ENCODE peak calls at places on chromosomes 13 and 19, in four cellular contexts. O is AG10803, S is bronchial epithelial cell, J is lower leg skin. A is an unnamed sample.
A peak's percentile ranks its signal among the peaks of the same experiment; 100 is the strongest.

GRCh38 chr13:51955281-51955771 is 55.9 kb downstream of the ATP7B start:
- DNase-seq in O (no peak), S (peak; percentile 53), J (no peak), A (no peak)

GRCh38 chr13:98678741-98679140 is 73.7 kb downstream of the SLC15A1 start:
- DNase-seq in O (no peak), S (no peak), J (no peak), A (no peak)

GRCh38 chr13:77390391-77390790 is 63.5 kb upstream of the MYCBP2 start:
- DNase-seq in O (peak; percentile 80), S (no peak), J (no peak), A (no peak)

GRCh38 chr13:94318418-94318817 is 161.1 kb downstream of the DCT start:
- DNase-seq in O (peak; percentile 48), S (no peak), J (no peak), A (no peak)

GRCh38 chr13:98822238-98822606 is 69.8 kb upstream of the SLC15A1 start:
- DNase-seq in O (peak; percentile 31), S (no peak), J (no peak), A (peak; percentile 25)

GRCh38 chr13:79290595-79291244 is 115.3 kb downstream of the RBM26 start:
- DNase-seq in O (no peak), S (no peak), J (no peak), A (peak; percentile 13)

GRCh38 chr19:29872224-29872731 is 60.5 kb downstream of the CCNE1 start:
- DNase-seq in O (no peak), S (peak; percentile 3), J (no peak), A (peak; percentile 36)

GRCh38 chr19:30686252-30686762 is 314.1 kb downstream of the ZNF536 start:
- DNase-seq in O (peak; percentile 42), S (no peak), J (peak; percentile 81), A (peak; percentile 17)

GRCh38 chr13:73914119-73914518 is 220.1 kb downstream of the KLF12 start:
- DNase-seq in O (peak; percentile 38), S (no peak), J (no peak), A (peak; percentile 49)

GRCh38 chr13:41939403-41939802 is 21.5 kb downstream of the VWA8 start:
- DNase-seq in O (no peak), S (no peak), J (no peak), A (no peak)

GRCh38 chr13:41944229-41944628 is 16.7 kb downstream of the VWA8 start:
- DNase-seq in O (peak; percentile 9), S (no peak), J (no peak), A (peak; percentile 18)

GRCh38 chr13:41944635-41945401 is 16.1 kb downstream of the VWA8 start:
- DNase-seq in O (no peak), S (no peak), J (no peak), A (no peak)

GRCh38 chr13:41941174-41941573 is 19.7 kb downstream of the VWA8 start:
- DNase-seq in O (no peak), S (peak; percentile 67), J (no peak), A (peak; percentile 41)

DNA sequence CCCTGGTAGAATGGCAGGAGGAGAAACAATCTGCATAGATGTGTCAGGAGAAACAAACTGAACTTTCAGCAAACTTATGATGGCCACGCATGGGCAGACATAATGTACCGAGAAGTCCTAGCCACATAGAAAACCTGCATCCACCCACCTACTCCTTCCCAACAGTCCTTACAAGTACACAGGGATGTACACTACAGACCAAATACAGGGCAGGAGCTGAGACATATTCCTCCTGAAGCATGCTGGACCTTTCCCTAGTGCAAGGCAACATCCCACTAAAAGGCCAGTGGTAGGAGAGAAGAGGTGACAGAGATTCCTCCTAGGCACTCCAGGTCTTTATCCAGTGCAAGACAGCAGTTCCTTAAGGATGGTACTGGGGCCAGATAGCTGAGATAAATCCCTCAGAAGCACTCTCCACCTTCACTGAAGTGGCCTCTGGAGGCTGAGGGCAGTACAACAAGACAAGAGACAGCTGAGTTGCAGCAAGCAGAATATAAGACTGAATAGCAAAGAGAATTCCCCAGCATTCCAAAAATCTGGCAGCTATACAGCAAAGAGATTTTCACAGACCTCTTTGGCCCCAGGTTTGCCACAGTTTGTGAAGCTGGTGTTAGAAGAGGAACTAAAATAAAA is 18.3 kb downstream of the VWA8 start:
- DNase-seq in O (peak; percentile 74), S (peak; percentile 39), J (no peak), A (peak; percentile 65)
- TF ChIP-seq CTCF in O (peak; percentile 64), S (peak; percentile 36), J (no peak), A (peak; percentile 48)

GRCh38 chr19:38765214-38765613 is 8.1 kb downstream of the LGALS7 start:
- DNase-seq in O (no peak), S (no peak), J (no peak), A (no peak)

GRCh38 chr19:38773469-38774177 is at the start of gene LGALS7:
- DNase-seq in O (no peak), S (no peak), J (no peak), A (no peak)

GRCh38 chr19:38774181-38774950 is 1.0 kb upstream of the LGALS7 start:
- DNase-seq in O (no peak), S (no peak), J (peak; percentile 70), A (no peak)

GRCh38 chr19:38766276-38767047 is 6.9 kb downstream of the LGALS7 start:
- DNase-seq in O (no peak), S (no peak), J (no peak), A (no peak)

GRCh38 chr19:38769635-38770211 is 3.6 kb downstream of the LGALS7 start:
- DNase-seq in O (peak; percentile 69), S (peak; percentile 68), J (peak; percentile 99), A (peak; percentile 87)
- H3K4me3 ChIP-seq in O (no peak overlapping the region), S (peak overlapping the region; percentile 10), J (no peak overlapping the region), A (no peak overlapping the region)

DNA sequence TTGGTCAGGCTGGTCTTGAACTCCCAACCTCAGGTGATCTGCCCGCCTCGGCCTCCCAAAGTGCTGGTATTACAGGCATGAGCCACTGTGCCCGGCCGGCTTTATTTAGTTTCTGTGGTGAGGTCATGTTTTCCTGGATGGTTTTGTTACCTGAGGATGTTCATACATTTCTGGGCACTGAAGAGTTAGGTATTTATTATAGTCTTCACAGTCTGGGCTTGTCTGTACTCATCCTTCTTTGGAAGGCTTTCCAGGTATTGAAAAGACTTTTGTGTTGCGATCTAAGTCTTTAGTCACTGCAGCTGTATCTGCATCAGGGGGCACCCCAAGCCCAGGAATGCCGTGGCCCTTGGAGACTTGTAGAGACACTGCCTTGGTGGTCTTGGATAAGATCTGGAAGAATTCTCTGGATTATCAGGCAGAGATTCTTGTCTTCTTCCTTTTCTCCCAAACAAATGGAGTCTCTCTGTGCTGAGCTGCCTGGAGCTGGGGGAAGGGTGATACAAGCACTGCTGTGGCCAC is 12.8 kb downstream of the BLOC1S3 start:
- DNase-seq in O (no peak), S (peak; percentile 94), J (no peak), A (no peak)
- TF ChIP-seq CTCF in O (no peak), S (peak; percentile 10), J (no peak), A (no peak)

GRCh38 chr19:23075031-23075733 is 41.6 kb upstream of the ZNF730 start:
- DNase-seq in O (peak; percentile 46), S (peak; percentile 52), J (peak; percentile 85), A (peak; percentile 73)
- H3K4me3 ChIP-seq in O (peak overlapping the region; percentile 66), S (peak overlapping the region; percentile 44), J (peak overlapping the region; percentile 30), A (peak overlapping the region; percentile 87)

GRCh38 chr13:60169239-60170031 is 5.7 kb upstream of the DIAPH3 start:
- DNase-seq in O (no peak), S (no peak), J (no peak), A (no peak)
- TF ChIP-seq CTCF in O (no peak), S (no peak), J (no peak), A (no peak)

GRCh38 chr13:41973247-41973741 is 12.4 kb upstream of the VWA8 start:
- DNase-seq in O (peak; percentile 19), S (no peak), J (no peak), A (no peak)

GRCh38 chr13:41971848-41972247 is 10.9 kb upstream of the VWA8 start:
- DNase-seq in O (no peak), S (no peak), J (no peak), A (no peak)

GRCh38 chr13:41970918-41971317 is 10.0 kb upstream of the VWA8 start:
- DNase-seq in O (no peak), S (no peak), J (no peak), A (no peak)

GRCh38 chr13:41976491-41976890 is 15.6 kb upstream of the VWA8 start:
- DNase-seq in O (no peak), S (no peak), J (no peak), A (no peak)

DNA sequence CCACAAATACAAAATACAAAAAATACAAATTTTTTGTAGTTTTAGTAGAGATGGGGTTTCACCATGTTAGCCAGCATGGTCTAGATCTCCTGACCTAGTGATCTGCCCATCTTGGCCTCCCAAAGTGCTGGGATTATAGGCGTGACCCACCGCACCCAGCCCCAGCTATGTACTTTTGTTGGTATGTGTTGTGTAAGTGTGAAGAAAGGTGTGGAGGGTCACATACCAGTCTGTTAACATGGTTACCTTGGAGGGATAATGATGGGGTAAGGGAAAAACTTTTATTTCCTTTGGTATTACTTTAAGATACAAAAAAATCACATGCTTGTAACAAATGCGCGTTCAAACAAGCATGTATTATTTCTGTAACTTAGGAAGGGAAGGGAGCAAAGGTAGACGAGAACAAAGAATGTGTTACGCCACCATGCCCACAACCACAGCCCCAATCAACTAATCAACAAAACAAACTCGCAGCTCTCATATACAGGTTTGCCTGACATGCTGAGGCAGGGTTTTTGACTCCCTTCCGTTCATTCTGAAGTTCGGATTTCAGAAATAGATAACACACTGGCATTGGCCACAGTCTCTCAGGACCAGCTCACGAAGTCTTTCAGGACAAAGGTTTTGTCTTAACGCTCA is 13.5 kb upstream of the VWA8 start:
- DNase-seq in O (no peak), S (peak; percentile 95), J (no peak), A (no peak)
- H3K4me3 ChIP-seq in O (no peak overlapping the region), S (no peak overlapping the region), J (no peak overlapping the region), A (no peak overlapping the region)